ENCODE peak calls at places on chromosomes 5 and 9, in nine cellular contexts. One of them, this sample, is unnamed. For H3K4me1, the result is how much of the 10 kb centered on the place peaks cover.

GRCh38 chr5:5886812-5887486 is 464.5 kb downstream of the ICE1 start:
- DNase-seq in A549: peak
- DNase-seq in PC-9: peak
- DNase-seq in stomach: peak
- DNase-seq in uterus: no peak
- DNase-seq in ascending aorta: no peak
- DNase-seq in SK-N-SH: peak
- DNase-seq in psoas muscle: peak
- DNase-seq in BE2C: no peak
- DNase-seq in this sample: no peak

GRCh38 chr5:170404398-170404797 is 15.2 kb upstream of the KCNMB1 start:
- DNase-seq in A549: no peak
- DNase-seq in PC-9: no peak
- DNase-seq in stomach: no peak
- DNase-seq in uterus: no peak
- DNase-seq in ascending aorta: no peak
- DNase-seq in SK-N-SH: no peak
- DNase-seq in psoas muscle: no peak
- DNase-seq in BE2C: no peak
- DNase-seq in this sample: no peak

GRCh38 chr9:72454871-72455471 is 66.4 kb upstream of the TMC1 start:
- DNase-seq in A549: no peak
- DNase-seq in PC-9: no peak
- DNase-seq in stomach: no peak
- DNase-seq in uterus: no peak
- DNase-seq in ascending aorta: no peak
- DNase-seq in SK-N-SH: no peak
- DNase-seq in psoas muscle: no peak
- DNase-seq in BE2C: no peak
- DNase-seq in this sample: no peak

GRCh38 chr5:115098041-115098702 is 71.5 kb downstream of the TRIM36 start:
- DNase-seq in A549: peak
- DNase-seq in PC-9: peak
- DNase-seq in stomach: no peak
- DNase-seq in uterus: no peak
- DNase-seq in ascending aorta: no peak
- DNase-seq in SK-N-SH: peak
- DNase-seq in psoas muscle: no peak
- DNase-seq in BE2C: peak
- DNase-seq in this sample: no peak

GRCh38 chr9:6845881-6846280 is 88.1 kb downstream of the KDM4C start:
- DNase-seq in A549: peak
- DNase-seq in PC-9: no peak
- DNase-seq in stomach: no peak
- DNase-seq in uterus: no peak
- DNase-seq in ascending aorta: no peak
- DNase-seq in SK-N-SH: peak
- DNase-seq in psoas muscle: no peak
- DNase-seq in BE2C: no peak
- DNase-seq in this sample: no peak

GRCh38 chr9:3288686-3289085 is 237.1 kb downstream of the RFX3 start:
- DNase-seq in A549: no peak
- DNase-seq in PC-9: no peak
- DNase-seq in stomach: no peak
- DNase-seq in uterus: no peak
- DNase-seq in ascending aorta: no peak
- DNase-seq in SK-N-SH: no peak
- DNase-seq in psoas muscle: no peak
- DNase-seq in BE2C: no peak
- DNase-seq in this sample: no peak

GRCh38 chr5:127506616-127507015 is 10.8 kb upstream of the PRRC1 start:
- DNase-seq in A549: no peak
- DNase-seq in PC-9: no peak
- DNase-seq in stomach: no peak
- DNase-seq in uterus: no peak
- DNase-seq in ascending aorta: no peak
- DNase-seq in SK-N-SH: no peak
- DNase-seq in psoas muscle: no peak
- DNase-seq in BE2C: no peak
- DNase-seq in this sample: no peak

GRCh38 chr5:169956756-169957155 is 23.5 kb downstream of the INSYN2B start:
- DNase-seq in A549: no peak
- DNase-seq in PC-9: no peak
- DNase-seq in stomach: no peak
- DNase-seq in uterus: no peak
- DNase-seq in ascending aorta: no peak
- DNase-seq in SK-N-SH: no peak
- DNase-seq in psoas muscle: no peak
- DNase-seq in BE2C: no peak
- DNase-seq in this sample: no peak

GRCh38 chr5:55960779-55961178 is 34.0 kb downstream of the IL6ST start:
- DNase-seq in A549: no peak
- DNase-seq in PC-9: no peak
- DNase-seq in stomach: no peak
- DNase-seq in uterus: no peak
- DNase-seq in ascending aorta: no peak
- DNase-seq in SK-N-SH: no peak
- DNase-seq in psoas muscle: no peak
- DNase-seq in BE2C: no peak
- DNase-seq in this sample: no peak

GRCh38 chr5:103441523-103441922 is 121.1 kb downstream of the NUDT12 start:
- DNase-seq in A549: no peak
- DNase-seq in PC-9: no peak
- DNase-seq in stomach: no peak
- DNase-seq in uterus: no peak
- DNase-seq in ascending aorta: no peak
- DNase-seq in SK-N-SH: no peak
- DNase-seq in psoas muscle: no peak
- DNase-seq in BE2C: peak
- DNase-seq in this sample: no peak

GRCh38 chr9:36317766-36318165 is 59.5 kb upstream of the GNE start:
- DNase-seq in A549: peak
- DNase-seq in PC-9: peak
- DNase-seq in stomach: peak
- DNase-seq in uterus: no peak
- DNase-seq in ascending aorta: no peak
- DNase-seq in SK-N-SH: no peak
- DNase-seq in psoas muscle: peak
- DNase-seq in BE2C: no peak
- DNase-seq in this sample: no peak
- H3K4me3 ChIP-seq in A549: no peak
- H3K4me3 ChIP-seq in PC-9: no peak
- H3K4me3 ChIP-seq in stomach: no peak
- H3K4me3 ChIP-seq in uterus: no peak
- H3K4me3 ChIP-seq in ascending aorta: no peak
- H3K4me3 ChIP-seq in SK-N-SH: no peak
- H3K4me3 ChIP-seq in psoas muscle: no peak
- H3K4me3 ChIP-seq in BE2C: no peak
- H3K4me3 ChIP-seq in this sample: no peak

DNA sequence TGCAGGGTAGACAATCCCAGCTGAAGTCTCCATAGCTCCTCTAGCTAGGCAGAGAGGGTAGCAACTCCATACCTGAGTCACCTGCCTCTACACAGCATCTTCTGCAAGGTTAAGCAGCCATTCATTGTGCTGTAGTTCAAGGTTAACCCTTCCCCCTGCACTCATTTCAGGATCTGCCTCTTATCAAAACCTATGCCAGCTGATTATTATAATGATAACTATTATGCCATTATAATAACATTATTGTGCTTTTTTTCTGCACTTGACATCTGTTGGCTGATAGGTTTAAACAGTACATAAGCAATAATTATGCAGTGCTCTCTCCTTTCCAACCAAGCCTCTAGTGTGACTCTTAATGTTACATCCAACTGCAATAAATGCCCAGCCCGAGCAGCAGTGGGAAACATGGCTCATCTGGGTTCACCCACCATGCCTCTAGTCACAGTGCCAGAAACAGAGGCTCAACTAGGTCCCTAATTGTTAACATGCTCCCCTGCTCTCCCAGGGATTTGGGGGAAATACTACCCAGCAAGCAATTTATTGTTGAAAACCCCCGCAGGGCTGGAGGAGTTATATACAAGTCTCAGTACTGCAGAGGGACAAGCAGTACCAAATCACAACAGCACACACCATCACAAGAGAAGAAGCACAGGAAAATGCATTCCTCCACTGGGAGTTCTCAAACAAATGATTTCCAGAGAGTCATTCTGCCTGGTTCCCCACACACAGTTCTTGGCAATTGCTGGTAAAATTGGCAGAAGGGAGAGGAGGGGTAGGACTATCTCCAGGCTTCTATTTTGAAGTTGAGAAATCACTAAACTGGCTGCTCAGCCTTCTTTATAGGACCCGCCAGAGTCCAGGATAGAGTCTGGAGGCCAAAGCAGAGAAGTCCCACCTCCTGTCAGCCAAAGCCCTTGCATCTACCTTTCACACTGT is 17.1 kb downstream of the SIL1 start:
- DNase-seq in A549: no peak
- DNase-seq in PC-9: no peak
- DNase-seq in stomach: no peak
- DNase-seq in uterus: no peak
- DNase-seq in ascending aorta: no peak
- DNase-seq in SK-N-SH: no peak
- DNase-seq in psoas muscle: no peak
- DNase-seq in BE2C: no peak
- DNase-seq in this sample: no peak
- H3K4me1 ChIP-seq in A549: under half
- H3K4me1 ChIP-seq in PC-9: under half
- H3K4me1 ChIP-seq in stomach: half or more
- H3K4me1 ChIP-seq in uterus: under half
- H3K4me1 ChIP-seq in ascending aorta: under half
- H3K4me1 ChIP-seq in SK-N-SH: under half
- H3K4me1 ChIP-seq in psoas muscle: half or more
- H3K4me1 ChIP-seq in BE2C: under half
- H3K4me1 ChIP-seq in this sample: half or more

DNA sequence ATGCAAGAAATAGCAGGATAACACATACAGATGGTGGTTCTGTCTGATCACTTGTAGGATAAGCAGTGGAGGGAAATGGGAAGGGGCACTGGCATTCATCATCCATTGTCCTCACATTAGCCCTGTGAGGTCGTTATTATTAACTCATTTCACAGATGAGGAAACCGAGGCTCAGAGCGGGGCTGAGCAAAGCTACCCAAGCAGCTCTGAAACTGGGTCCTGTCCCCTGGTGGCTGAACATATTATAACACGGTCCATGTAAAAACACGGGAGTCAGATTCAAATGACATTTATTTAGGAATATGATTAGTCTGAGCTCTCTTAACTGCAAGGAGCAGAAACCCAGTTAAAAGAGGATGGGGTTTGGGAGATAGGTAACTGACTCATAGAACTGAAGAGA is 43.1 kb downstream of the HRH2 start:
- DNase-seq in A549: peak
- DNase-seq in PC-9: no peak
- DNase-seq in stomach: no peak
- DNase-seq in uterus: no peak
- DNase-seq in ascending aorta: peak
- DNase-seq in SK-N-SH: peak
- DNase-seq in psoas muscle: no peak
- DNase-seq in BE2C: no peak
- DNase-seq in this sample: no peak
- TF ChIP-seq CTCF in A549: peak
- TF ChIP-seq CTCF in PC-9: peak
- TF ChIP-seq CTCF in stomach: peak
- TF ChIP-seq CTCF in uterus: no peak
- TF ChIP-seq CTCF in ascending aorta: peak
- TF ChIP-seq CTCF in SK-N-SH: peak
- TF ChIP-seq CTCF in psoas muscle: peak
- TF ChIP-seq CTCF in BE2C: peak
- TF ChIP-seq CTCF in this sample: no peak

DNA sequence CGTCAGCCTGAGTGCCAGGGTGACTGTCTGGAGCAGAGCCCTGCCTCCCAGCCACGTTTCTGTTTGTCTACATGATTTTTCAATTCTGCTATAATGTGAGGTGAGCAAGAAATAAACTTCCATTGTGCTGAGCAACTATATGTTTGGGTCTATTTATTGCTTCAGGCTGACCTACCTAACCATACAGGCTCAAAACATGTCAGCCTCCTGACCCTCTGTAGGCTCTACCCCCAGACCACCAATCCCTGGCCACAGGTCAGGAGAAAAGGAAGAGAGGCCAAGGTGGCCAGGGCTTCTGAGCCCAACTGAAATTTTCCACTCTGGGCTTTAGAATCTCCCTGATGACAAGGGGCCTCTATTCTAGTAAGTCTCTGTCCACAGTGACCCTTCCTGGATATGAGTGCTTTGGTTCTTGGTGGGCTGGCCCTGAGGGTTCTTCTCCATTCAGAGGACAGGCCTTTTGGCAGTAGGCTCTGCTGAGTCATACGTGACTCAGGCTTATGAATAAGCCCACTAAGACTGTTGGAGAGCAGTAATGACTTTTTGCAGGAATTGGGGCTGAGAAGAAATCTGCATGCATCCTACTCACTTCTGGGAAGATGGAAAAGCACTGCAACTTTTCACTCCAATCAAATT is 117.2 kb upstream of the TBCA start:
- DNase-seq in A549: peak
- DNase-seq in PC-9: peak
- DNase-seq in stomach: no peak
- DNase-seq in uterus: no peak
- DNase-seq in ascending aorta: peak
- DNase-seq in SK-N-SH: no peak
- DNase-seq in psoas muscle: no peak
- DNase-seq in BE2C: peak
- DNase-seq in this sample: no peak
- H3K4me3 ChIP-seq in A549: no peak
- H3K4me3 ChIP-seq in PC-9: no peak
- H3K4me3 ChIP-seq in stomach: no peak
- H3K4me3 ChIP-seq in uterus: no peak
- H3K4me3 ChIP-seq in ascending aorta: no peak
- H3K4me3 ChIP-seq in SK-N-SH: no peak
- H3K4me3 ChIP-seq in psoas muscle: no peak
- H3K4me3 ChIP-seq in BE2C: no peak
- H3K4me3 ChIP-seq in this sample: no peak